ENCODE peak calls at places on chromosome 4, in seven cellular contexts. G is GM12878, O is HCT116, N is HepG2, A is K562, B is SK-N-SH, Z is H1. J is an unnamed sample.

GRCh38 chr4:36230523-36230922 is 13.8 kb downstream of the ARAP2 start:
- DNase-seq in G (no peak), O (no peak), N (no peak), A (no peak), B (no peak), Z (no peak), J (no peak)

GRCh38 chr4:38073596-38074234 is 113.5 kb downstream of the PTTG2 start:
- DNase-seq in G (no peak), O (no peak), N (no peak), A (no peak), B (no peak), Z (no peak), J (no peak)

GRCh38 chr4:85498068-85498733 is 23.3 kb downstream of the ARHGAP24 start:
- DNase-seq in G (peak; percentile 40), O (no peak), N (no peak), A (no peak), B (no peak), Z (no peak), J (no peak)

GRCh38 chr4:89334311-89334710 is 26.7 kb upstream of the GPRIN3 start:
- DNase-seq in G (no peak), O (no peak), N (no peak), A (no peak), B (no peak), Z (no peak), J (no peak)

GRCh38 chr4:148030486-148030885 is 298.6 kb downstream of the ARHGAP10 start:
- DNase-seq in G (no peak), O (no peak), N (no peak), A (no peak), B (no peak), Z (no peak), J (no peak)

GRCh38 chr4:188941524-188942109 is 802.4 kb downstream of the TRIML1 start:
- DNase-seq in G (no peak), O (peak; percentile 95), N (no peak), A (no peak), B (no peak), Z (no peak), J (no peak)

GRCh38 chr4:17511041-17511949 is 595 bp downstream of the QDPR start:
- DNase-seq in G (no peak), O (peak; percentile 15), N (peak; percentile 46), A (peak; percentile 46), B (peak; percentile 53), Z (no peak), J (peak; percentile 39)

GRCh38 chr4:156169011-156169410 is 215.3 kb upstream of the CTSO start:
- DNase-seq in G (no peak), O (peak; percentile 19), N (peak; percentile 3), A (no peak), B (no peak), Z (peak; percentile 17), J (peak; percentile 42)

GRCh38 chr4:145487626-145488025 is 6.0 kb downstream of the SMAD1 start:
- DNase-seq in G (peak; percentile 71), O (no peak), N (no peak), A (no peak), B (no peak), Z (no peak), J (no peak)

GRCh38 chr4:16450724-16451123 is 224.5 kb upstream of the TAPT1 start:
- DNase-seq in G (no peak), O (no peak), N (no peak), A (no peak), B (peak; percentile 8), Z (no peak), J (no peak)

GRCh38 chr4:36242629-36243354 is 1.5 kb downstream of the ARAP2 start:
- DNase-seq in G (no peak), O (no peak), N (no peak), A (no peak), B (no peak), Z (no peak), J (no peak)

GRCh38 chr4:121448231-121448630 is 67.4 kb upstream of the QRFPR start:
- DNase-seq in G (no peak), O (peak; percentile 92), N (peak; percentile 37), A (no peak), B (no peak), Z (no peak), J (no peak)

GRCh38 chr4:150679767-150680088 is 97.8 kb downstream of the MAB21L2 start:
- DNase-seq in G (no peak), O (no peak), N (no peak), A (no peak), B (no peak), Z (no peak), J (no peak)

GRCh38 chr4:110793381-110793801 is 170.5 kb upstream of the PITX2 start:
- DNase-seq in G (no peak), O (peak; percentile 4), N (no peak), A (no peak), B (no peak), Z (no peak), J (no peak)

GRCh38 chr4:170089274-170089742 is 448 bp downstream of the AADAT start:
- DNase-seq in G (no peak), O (no peak), N (peak; percentile 34), A (no peak), B (peak; percentile 64), Z (no peak), J (no peak)

GRCh38 chr4:150305995-150306394 is 227.8 kb downstream of the DCLK2 start:
- DNase-seq in G (no peak), O (no peak), N (no peak), A (no peak), B (no peak), Z (no peak), J (no peak)

GRCh38 chr4:20203508-20203907 is 48.2 kb upstream of the SLIT2 start:
- DNase-seq in G (no peak), O (no peak), N (no peak), A (no peak), B (no peak), Z (no peak), J (no peak)

GRCh38 chr4:84677093-84677492 is 94.2 kb downstream of the CDS1 start:
- DNase-seq in G (no peak), O (no peak), N (no peak), A (no peak), B (no peak), Z (no peak), J (no peak)

GRCh38 chr4:123600921-123601904 is 204.6 kb downstream of the SPRY1 start:
- DNase-seq in G (no peak), O (no peak), N (no peak), A (no peak), B (no peak), Z (no peak), J (no peak)

GRCh38 chr4:123602007-123602406 is 205.4 kb downstream of the SPRY1 start:
- DNase-seq in G (no peak), O (no peak), N (no peak), A (no peak), B (no peak), Z (no peak), J (no peak)

GRCh38 chr4:123599061-123599919 is 202.7 kb downstream of the SPRY1 start:
- DNase-seq in G (no peak), O (no peak), N (peak; percentile 95), A (no peak), B (no peak), Z (no peak), J (no peak)

GRCh38 chr4:123600426-123600825 is 203.8 kb downstream of the SPRY1 start:
- DNase-seq in G (no peak), O (no peak), N (no peak), A (no peak), B (no peak), Z (no peak), J (no peak)

GRCh38 chr4:123599920-123600394 is 203.4 kb downstream of the SPRY1 start:
- DNase-seq in G (peak; percentile 85), O (no peak), N (peak; percentile 98), A (peak; percentile 87), B (peak; percentile 24), Z (peak; percentile 31), J (no peak)
- TF ChIP-seq JUND in G (no peak), O (no peak), N (peak; percentile 44), A (peak; percentile 32), B (no peak), Z (no peak), J (no peak)

DNA sequence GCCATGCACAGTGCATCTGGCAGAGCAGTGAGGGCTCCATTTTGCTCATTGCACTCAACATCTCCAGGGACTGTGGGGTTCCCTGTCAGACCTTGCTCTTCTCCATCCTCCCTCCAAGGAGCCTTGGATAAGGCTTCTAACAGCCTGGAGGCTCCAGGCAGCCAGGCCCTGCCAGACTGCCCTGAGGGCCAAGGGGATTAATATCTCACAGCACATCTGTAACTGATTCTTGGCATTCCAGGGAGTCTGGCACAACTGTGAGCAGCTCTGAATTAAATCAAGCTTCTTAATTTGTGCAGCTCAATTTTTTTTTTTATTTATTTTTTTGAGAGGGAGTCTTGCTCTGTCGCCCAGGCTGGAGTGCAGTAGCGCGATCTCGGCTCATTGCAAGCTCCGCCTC is 224.5 kb upstream of the PGRMC2 start:
- DNase-seq in G (no peak), O (no peak), N (no peak), A (no peak), B (no peak), Z (no peak), J (no peak)
- TF ChIP-seq JUND in G (no peak), O (no peak), N (no peak), A (no peak), B (no peak), Z (no peak), J (no peak)

DNA sequence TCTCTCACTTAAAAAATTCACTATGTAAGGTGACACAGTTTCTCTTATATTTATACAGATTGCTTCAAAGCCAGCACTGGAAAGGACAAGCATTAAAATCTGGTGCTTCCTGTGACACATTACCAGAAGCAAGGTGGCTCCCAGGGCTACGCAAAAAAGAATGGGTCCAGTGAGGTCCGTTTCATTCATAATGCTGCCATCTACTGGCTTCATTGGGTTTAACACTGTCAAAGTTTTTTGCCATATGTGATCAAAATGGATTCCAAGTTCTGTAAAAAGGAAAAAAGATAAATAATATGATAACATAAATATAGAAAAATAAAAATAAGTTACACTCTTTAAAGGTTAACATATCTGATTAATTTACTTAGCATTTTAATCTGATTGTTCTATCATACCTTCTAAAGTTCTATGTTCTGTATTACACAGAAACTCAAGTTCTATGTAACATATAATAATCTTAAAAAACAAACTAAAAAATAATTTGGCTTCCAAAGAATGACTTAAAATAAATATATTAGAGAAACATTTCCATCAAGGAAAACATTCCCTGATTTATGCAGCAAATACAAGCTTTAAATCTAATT is 22.1 kb downstream of the YIPF7 start:
- DNase-seq in G (peak; percentile 12), O (peak; percentile 35), N (peak; percentile 41), A (peak; percentile 39), B (peak; percentile 47), Z (peak; percentile 9), J (peak; percentile 70)
- TF ChIP-seq JUND in G (no peak), O (no peak), N (no peak), A (no peak), B (no peak), Z (no peak), J (no peak)

GRCh38 chr4:118729287-118730286 is 44.4 kb downstream of the METTL14 start:
- DNase-seq in G (no peak), O (no peak), N (peak; percentile 3), A (no peak), B (no peak), Z (no peak), J (no peak)

GRCh38 chr4:118734491-118735205 is 49.5 kb downstream of the METTL14 start:
- DNase-seq in G (no peak), O (no peak), N (no peak), A (no peak), B (no peak), Z (no peak), J (no peak)

GRCh38 chr4:118730683-118731082 is 45.5 kb downstream of the METTL14 start:
- DNase-seq in G (no peak), O (no peak), N (no peak), A (no peak), B (no peak), Z (no peak), J (no peak)

GRCh38 chr4:118736867-118737266 is 51.7 kb downstream of the METTL14 start:
- DNase-seq in G (no peak), O (no peak), N (no peak), A (no peak), B (no peak), Z (no peak), J (no peak)

GRCh38 chr4:118732591-118733330 is 47.6 kb downstream of the METTL14 start:
- DNase-seq in G (no peak), O (no peak), N (no peak), A (no peak), B (no peak), Z (no peak), J (no peak)
- TF ChIP-seq JUND in G (no peak), O (no peak), N (no peak), A (no peak), B (no peak), Z (no peak), J (no peak)